ENCODE peak calls at places on chromosomes 7 and 10, in six cellular contexts. Y is ovary, N is retinal pigment epithelial cell, W is Calu3, Q is nephron progenitor cell, R is RWPE1. T is an unnamed sample.

GRCh38 chr10:34628174-34628802 is 186.8 kb downstream of the PARD3 start:
- DNase-seq in W (peak; percentile 13), Q (no peak), Y (peak; percentile 52), N (no peak), R (no peak), T (peak; percentile 83)

GRCh38 chr7:76003351-76003750 is 9.0 kb upstream of the TMEM120A start:
- DNase-seq in R (no peak), Y (no peak), W (no peak), N (no peak), Q (no peak), T (no peak)

GRCh38 chr7:22325671-22326070 is 31.3 kb downstream of the RAPGEF5 start:
- DNase-seq in Q (no peak), Y (no peak), N (no peak), W (no peak), R (no peak), T (no peak)

GRCh38 chr7:47073284-47073683 is 508.6 kb downstream of the TNS3 start:
- DNase-seq in R (no peak), Y (no peak), W (no peak), N (no peak), Q (no peak), T (no peak)

GRCh38 chr7:117809958-117810357 is 63.3 kb downstream of the CTTNBP2 start:
- DNase-seq in W (peak; percentile 12), Y (no peak), R (no peak), Q (no peak), N (no peak), T (peak; percentile 38)

GRCh38 chr10:129332476-129332875 is 134.6 kb upstream of the MGMT start:
- DNase-seq in Q (no peak), R (no peak), N (no peak), Y (no peak), W (no peak), T (no peak)

GRCh38 chr7:144513332-144513731 is 109.8 kb upstream of the NOBOX start:
- DNase-seq in N (no peak), W (no peak), R (peak; percentile 3), Q (no peak), Y (no peak), T (no peak)

GRCh38 chr7:43379197-43379596 is 203.7 kb upstream of the STK17A start:
- DNase-seq in N (no peak), W (no peak), R (no peak), Q (no peak), Y (no peak), T (no peak)

GRCh38 chr7:21915140-21915539 is 30.6 kb downstream of the CDCA7L start:
- DNase-seq in W (no peak), R (no peak), N (no peak), Q (no peak), Y (no peak), T (no peak)

GRCh38 chr7:27247452-27248426 is 5.1 kb downstream of the EVX1 start:
- DNase-seq in W (no peak), R (no peak), Q (no peak), Y (no peak), N (no peak), T (no peak)

GRCh38 chr7:27244488-27245123 is 2.0 kb downstream of the EVX1 start:
- DNase-seq in R (no peak), W (no peak), N (no peak), Y (no peak), Q (no peak), T (no peak)

GRCh38 chr7:27247000-27247399 is 4.4 kb downstream of the EVX1 start:
- DNase-seq in Q (no peak), Y (no peak), R (no peak), N (no peak), W (no peak), T (no peak)

GRCh38 chr7:27245124-27245797 is 2.7 kb downstream of the EVX1 start:
- DNase-seq in W (no peak), N (no peak), Y (no peak), Q (peak; percentile 44), R (no peak), T (no peak)

GRCh38 chr7:27245798-27246691 is 3.4 kb downstream of the EVX1 start:
- DNase-seq in W (peak; percentile 69), N (no peak), R (no peak), Q (peak; percentile 68), Y (no peak), T (no peak)
- TF ChIP-seq CTCF in W (no peak), N (no peak), R (no peak), Q (no peak), Y (no peak), T (no peak)

GRCh38 chr7:44981035-44981706 is 2.4 kb upstream of the MYO1G start:
- DNase-seq in W (no peak), R (no peak), Y (no peak), N (no peak), Q (no peak), T (no peak)
- TF ChIP-seq CTCF in W (no peak), R (no peak), Y (no peak), N (no peak), Q (no peak), T (no peak)

GRCh38 chr7:79064187-79064823 is 389.2 kb downstream of the MAGI2 start:
- DNase-seq in Y (no peak), W (no peak), N (no peak), Q (no peak), R (no peak), T (no peak)

GRCh38 chr7:79060498-79060897 is 393.0 kb downstream of the MAGI2 start:
- DNase-seq in Y (no peak), R (no peak), Q (no peak), W (no peak), N (no peak), T (no peak)

GRCh38 chr7:79063019-79063698 is 390.3 kb downstream of the MAGI2 start:
- DNase-seq in N (no peak), Y (no peak), Q (no peak), R (no peak), W (no peak), T (no peak)
- TF ChIP-seq CTCF in N (peak; percentile 37), Y (no peak), Q (no peak), R (no peak), W (no peak), T (no peak)

GRCh38 chr7:9391984-9392383 is 958.6 kb downstream of the NXPH1 start:
- DNase-seq in Q (no peak), W (no peak), N (no peak), Y (no peak), R (no peak), T (no peak)

GRCh38 chr7:9391221-9391620 is 957.8 kb downstream of the NXPH1 start:
- DNase-seq in W (no peak), Y (no peak), Q (no peak), N (no peak), R (no peak), T (no peak)
- TF ChIP-seq CTCF in W (no peak), Y (no peak), Q (no peak), N (no peak), R (no peak), T (no peak)

GRCh38 chr10:3772349-3773222 is 12.4 kb downstream of the KLF6 start:
- DNase-seq in Y (no peak), N (no peak), Q (no peak), R (no peak), W (no peak), T (no peak)
- TF ChIP-seq CTCF in Y (no peak), N (no peak), Q (no peak), R (no peak), W (no peak), T (no peak)

T was measured in heart right ventricle.